ENCODE peak calls at places on chromosomes 4 and X, in five cellular contexts. K is activated CD8-positive, alpha-beta memory T cell treated with anti-CD3 and anti-CD28 coated beads for 48 hours; T is fibroblast of pulmonary artery; G is D341Med; Q is left ventricle myocardium inferior. P is an unnamed sample.

GRCh38 chr4:39169426-39169825 is 12.9 kb upstream of the WDR19 start:
- DNase-seq in K (no peak), T (no peak), G (no peak), Q (no peak), P (no peak)

GRCh38 chr4:157014621-157015591 is 43.3 kb upstream of the PDGFC start:
- DNase-seq in K (no peak), T (peak; percentile 91), G (no peak), Q (no peak), P (no peak)

GRCh38 chrX:23333842-23334535 is 660 bp upstream of the PTCHD1 start:
- DNase-seq in K (no peak), T (no peak), G (peak; percentile 59), Q (no peak), P (no peak)

GRCh38 chr4:54005475-54005874 is 58.9 kb downstream of the CHIC2 start:
- DNase-seq in K (no peak), T (peak; percentile 47), G (no peak), Q (no peak), P (no peak)

GRCh38 chr4:144721994-144722393 is 76.0 kb downstream of the HHIP start:
- DNase-seq in K (no peak), T (no peak), G (no peak), Q (no peak), P (no peak)

GRCh38 chr4:70984587-70984986 is 8.9 kb upstream of the DCK start:
- DNase-seq in K (no peak), T (no peak), G (no peak), Q (no peak), P (no peak)

GRCh38 chr4:89468632-89469031 is 161.0 kb upstream of the GPRIN3 start:
- DNase-seq in K (no peak), T (no peak), G (no peak), Q (no peak), P (no peak)

GRCh38 chrX:95893632-95894031 is 791.0 kb upstream of the DIAPH2 start:
- DNase-seq in K (no peak), T (peak; percentile 83), G (no peak), Q (no peak), P (no peak)

GRCh38 chr4:24488399-24489164 is 95.8 kb downstream of the DHX15 start:
- DNase-seq in K (no peak), T (peak; percentile 79), G (peak; percentile 84), Q (peak; percentile 76), P (peak; percentile 69)

GRCh38 chr4:15075875-15076274 is 73.6 kb downstream of the CPEB2 start:
- DNase-seq in K (no peak), T (no peak), G (no peak), Q (no peak), P (no peak)

GRCh38 chr4:118557298-118557851 is 127.8 kb upstream of the METTL14 start:
- DNase-seq in K (no peak), T (peak; percentile 34), G (no peak), Q (no peak), P (no peak)

GRCh38 chr4:26058537-26058936 is 144.5 kb downstream of the SMIM20 start:
- DNase-seq in K (no peak), T (no peak), G (no peak), Q (no peak), P (no peak)

GRCh38 chr4:55721651-55722050 is 85.6 kb upstream of the NMU start:
- DNase-seq in K (no peak), T (no peak), G (no peak), Q (no peak), P (no peak)

GRCh38 chrX:97267376-97267775 is 383.7 kb downstream of the RPA4 start:
- DNase-seq in K (no peak), T (no peak), G (no peak), Q (no peak), P (no peak)

GRCh38 chrX:56738670-56739069 is 9.6 kb downstream of the NBDY start:
- DNase-seq in K (no peak), T (no peak), G (no peak), Q (no peak), P (no peak)

GRCh38 chrX:83658731-83659130 is 150.6 kb downstream of the POU3F4 start:
- DNase-seq in K (no peak), T (no peak), G (no peak), Q (no peak), P (no peak)

GRCh38 chr4:23884731-23885130 is 5.1 kb downstream of the PPARGC1A start:
- DNase-seq in K (no peak), T (no peak), G (no peak), Q (no peak), P (no peak)

GRCh38 chr4:186669735-186670134 is 53.9 kb downstream of the FAT1 start:
- DNase-seq in K (no peak), T (no peak), G (no peak), Q (no peak), P (no peak)

P was measured in stimulated activated CD4-positive, alpha-beta T cell treated with anti-CD3 and anti-CD28 coated beads, Interleukin-12 subunit alpha, Interleukin-12 subunit beta, amount 100 ng/mL, for 24 hours.